ENCODE peak calls at places on chromosomes 1 and 21, in seven cellular contexts. R is cardiac fibroblast, X is BJ, Q is KG1, I is substantia nigra, M is ELR, Z is skeletal muscle cell. B is an unnamed sample.

GRCh38 chr1:7625401-7625800 is 145.7 kb upstream of the VAMP3 start:
- DNase-seq in Q (no peak), M (no peak), X (no peak), Z (no peak), R (no peak), I (no peak), B (no peak)

GRCh38 chr1:52549267-52549666 is 3.6 kb downstream of the TUT4 start:
- DNase-seq in R (no peak), Q (no peak), X (no peak), Z (no peak), M (no peak), I (no peak), B (no peak)

GRCh38 chr21:35932232-35932911 is 128.0 kb downstream of the SETD4 start:
- DNase-seq in X (peak; percentile 60), R (peak; percentile 91), Q (peak; percentile 93), I (no peak), Z (peak; percentile 95), M (peak; percentile 86), B (peak; percentile 69)

GRCh38 chr1:119655160-119655559 is 7.1 kb upstream of the ZNF697 start:
- DNase-seq in M (peak; percentile 23), Z (no peak), Q (no peak), I (no peak), R (peak; percentile 52), X (no peak), B (no peak)

GRCh38 chr1:21938791-21939538 is 1.9 kb upstream of the HSPG2 start:
- DNase-seq in X (no peak), Z (no peak), I (no peak), R (peak; percentile 69), Q (no peak), M (no peak), B (no peak)

GRCh38 chr1:208230668-208231529 is 13.3 kb downstream of the PLXNA2 start:
- DNase-seq in M (no peak), R (no peak), I (no peak), X (no peak), Z (no peak), Q (no peak), B (no peak)

GRCh38 chr1:9691108-9691445 is 39.5 kb downstream of the PIK3CD start:
- DNase-seq in M (peak; percentile 91), I (no peak), Z (no peak), X (no peak), R (no peak), Q (no peak), B (no peak)

GRCh38 chr1:117529683-117530082 is 76.2 kb upstream of the TENT5C start:
- DNase-seq in R (no peak), Q (no peak), I (no peak), X (no peak), M (no peak), Z (no peak), B (no peak)

GRCh38 chr1:110982320-110982719 is 18.6 kb upstream of the LRIF1 start:
- DNase-seq in R (no peak), X (no peak), Z (no peak), Q (no peak), I (no peak), M (no peak), B (no peak)

GRCh38 chr21:40829308-40829707 is 17.6 kb downstream of the DSCAM start:
- DNase-seq in Z (no peak), R (no peak), X (no peak), I (no peak), Q (no peak), M (no peak), B (no peak)

GRCh38 chr1:207815913-207816312 is 64.1 kb downstream of the CD46 start:
- DNase-seq in M (peak; percentile 80), Z (no peak), X (no peak), Q (no peak), I (no peak), R (peak; percentile 23), B (no peak)

GRCh38 chr1:7948950-7949349 is 8.3 kb upstream of the TNFRSF9 start:
- DNase-seq in Z (peak; percentile 60), M (peak; percentile 89), X (peak; percentile 57), I (no peak), R (peak; percentile 37), Q (no peak), B (no peak)

GRCh38 chr1:230105245-230105753 is 38.3 kb downstream of the GALNT2 start:
- DNase-seq in Q (no peak), Z (no peak), R (no peak), I (no peak), X (no peak), M (no peak), B (no peak)

B was measured in retinal pigment epithelial cell.